ENCODE peak calls at places on chromosome X, in four cellular contexts. One of them, this sample, is unnamed.

GRCh38 chrX:626745-627509 is 3.7 kb upstream of the SHOX start:
- DNase-seq in GM12878: no peak
- DNase-seq in HepG2: no peak
- DNase-seq in K562: no peak
- DNase-seq in this sample: no peak

GRCh38 chrX:82765806-82766205 is 742.3 kb upstream of the POU3F4 start:
- DNase-seq in HepG2: no peak
- DNase-seq in K562: no peak
- DNase-seq in GM12878: no peak
- DNase-seq in this sample: no peak

GRCh38 chrX:46333550-46333949 is 211.7 kb downstream of the ZNF674 start:
- DNase-seq in GM12878: no peak
- DNase-seq in K562: no peak
- DNase-seq in HepG2: no peak
- DNase-seq in this sample: no peak

GRCh38 chrX:96776966-96777365 is 92.3 kb downstream of the DIAPH2 start:
- DNase-seq in K562: no peak
- DNase-seq in HepG2: no peak
- DNase-seq in GM12878: no peak
- DNase-seq in this sample: no peak

GRCh38 chrX:74438771-74439170 is 17.5 kb downstream of the SLC16A2 start:
- DNase-seq in HepG2: no peak
- DNase-seq in GM12878: no peak
- DNase-seq in K562: no peak
- DNase-seq in this sample: no peak

GRCh38 chrX:22395372-22395771 is 122.7 kb downstream of the CBLL2 start:
- DNase-seq in K562: no peak
- DNase-seq in HepG2: no peak
- DNase-seq in GM12878: no peak
- DNase-seq in this sample: no peak

GRCh38 chrX:140817943-140818342 is 108.4 kb downstream of the LINC00632 start:
- DNase-seq in K562: peak
- DNase-seq in HepG2: no peak
- DNase-seq in GM12878: no peak
- DNase-seq in this sample: peak

GRCh38 chrX:24956828-24957227 is 58.9 kb downstream of the ARX start:
- DNase-seq in HepG2: no peak
- DNase-seq in GM12878: no peak
- DNase-seq in K562: no peak
- DNase-seq in this sample: no peak

GRCh38 chrX:80810365-80810978 is 795 bp upstream of the BRWD3 start:
- DNase-seq in GM12878: no peak
- DNase-seq in HepG2: no peak
- DNase-seq in K562: peak
- DNase-seq in this sample: no peak

GRCh38 chrX:40266490-40267333 is 169.0 kb upstream of the BCOR start:
- DNase-seq in HepG2: peak
- DNase-seq in GM12878: no peak
- DNase-seq in K562: peak
- DNase-seq in this sample: peak

GRCh38 chrX:153651540-153652079 is 4.6 kb downstream of the DUSP9 start:
- DNase-seq in HepG2: peak
- DNase-seq in K562: no peak
- DNase-seq in GM12878: no peak
- DNase-seq in this sample: peak

GRCh38 chrX:80011522-80011921 is 3.0 kb upstream of the TBX22 start:
- DNase-seq in GM12878: no peak
- DNase-seq in K562: no peak
- DNase-seq in HepG2: no peak
- DNase-seq in this sample: no peak

GRCh38 chrX:80766916-80767315 is 42.8 kb downstream of the BRWD3 start:
- DNase-seq in K562: no peak
- DNase-seq in GM12878: no peak
- DNase-seq in HepG2: no peak
- DNase-seq in this sample: no peak

DNA sequence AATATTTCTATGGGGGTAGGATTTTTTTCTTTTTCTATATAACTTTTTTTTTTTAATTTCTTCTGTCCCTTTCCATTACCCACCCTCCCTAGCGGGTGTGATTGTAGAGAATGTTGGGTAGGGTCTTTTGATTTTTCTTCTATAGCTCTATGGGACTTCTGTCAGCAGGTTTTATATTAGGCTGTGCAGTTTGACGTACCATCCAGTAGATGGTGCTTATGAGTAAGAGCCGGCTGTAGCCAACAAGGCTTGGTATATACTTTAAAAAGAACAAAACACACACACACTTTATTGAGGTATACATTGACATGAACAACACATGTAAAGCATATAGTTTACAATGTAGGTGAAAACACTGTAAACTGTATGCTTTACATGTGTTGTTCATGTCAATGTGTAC is 247.9 kb upstream of the POF1B start:
- DNase-seq in GM12878: no peak
- DNase-seq in HepG2: no peak
- DNase-seq in K562: peak
- DNase-seq in this sample: peak
- TF ChIP-seq TARDBP in GM12878: no peak
- TF ChIP-seq TARDBP in HepG2: no peak
- TF ChIP-seq TARDBP in K562: no peak
- TF ChIP-seq TARDBP in this sample: no peak

DNA sequence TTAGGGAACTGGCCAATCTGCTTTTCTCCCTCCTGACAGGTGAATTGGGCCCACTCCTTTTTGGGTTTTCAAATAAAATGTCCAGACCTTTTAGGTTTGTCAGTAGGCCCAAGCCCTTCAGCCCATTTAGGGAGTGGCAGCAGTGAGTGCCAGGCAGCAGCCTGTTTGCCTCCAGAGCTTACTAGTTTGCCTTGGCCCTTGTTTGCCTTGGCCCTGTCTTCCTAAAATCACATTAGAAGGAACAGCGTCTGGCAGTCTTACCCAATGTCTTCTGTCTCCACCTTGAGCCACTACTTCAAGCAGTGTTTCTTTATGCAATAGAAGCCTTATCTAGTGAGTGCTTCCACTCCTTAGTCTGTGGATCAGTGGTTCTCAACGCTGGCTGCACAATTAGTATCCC is 117.1 kb downstream of the TMEM164 start:
- DNase-seq in K562: no peak
- DNase-seq in GM12878: no peak
- DNase-seq in HepG2: no peak
- DNase-seq in this sample: no peak
- TF ChIP-seq TARDBP in K562: no peak
- TF ChIP-seq TARDBP in GM12878: no peak
- TF ChIP-seq TARDBP in HepG2: no peak
- TF ChIP-seq TARDBP in this sample: no peak

DNA sequence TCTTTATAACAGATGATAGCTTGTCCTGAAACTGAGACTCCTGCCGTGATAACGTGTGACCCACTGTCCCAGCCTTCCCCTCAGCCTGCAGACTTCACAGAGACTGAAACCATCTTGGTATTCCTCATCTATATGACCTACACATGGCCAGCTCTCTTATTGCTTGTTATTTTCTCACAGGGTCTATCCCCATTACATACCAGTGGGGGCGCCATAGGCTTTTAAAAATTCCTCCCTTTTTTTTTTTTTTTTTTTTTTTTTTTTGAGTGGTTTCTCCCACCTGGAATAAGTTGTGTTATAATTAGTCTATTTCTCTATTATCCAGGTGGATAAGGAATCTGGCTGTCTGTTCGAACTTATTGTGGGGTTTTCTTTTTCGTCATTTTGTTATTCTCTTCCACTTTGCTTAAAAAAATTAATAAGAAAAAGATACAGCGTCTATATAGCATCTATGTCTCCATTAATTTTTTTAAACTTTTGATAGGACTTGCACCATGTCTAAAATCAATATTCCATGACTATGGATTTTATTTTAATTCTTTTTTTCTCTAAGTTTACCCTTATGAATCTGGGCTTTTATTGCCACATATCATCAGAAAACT is 47.2 kb downstream of the GYG2 start:
- DNase-seq in HepG2: peak
- DNase-seq in K562: no peak
- DNase-seq in GM12878: no peak
- DNase-seq in this sample: peak
- TF ChIP-seq TARDBP in HepG2: no peak
- TF ChIP-seq TARDBP in K562: no peak
- TF ChIP-seq TARDBP in GM12878: no peak
- TF ChIP-seq TARDBP in this sample: no peak

GRCh38 chrX:105526431-105526830 is 295.9 kb upstream of the NRK start:
- DNase-seq in HepG2: no peak
- DNase-seq in GM12878: no peak
- DNase-seq in K562: no peak
- DNase-seq in this sample: no peak

GRCh38 chrX:105527759-105528158 is 294.6 kb upstream of the NRK start:
- DNase-seq in K562: no peak
- DNase-seq in HepG2: no peak
- DNase-seq in GM12878: no peak
- DNase-seq in this sample: no peak
- TF ChIP-seq TARDBP in K562: no peak
- TF ChIP-seq TARDBP in HepG2: no peak
- TF ChIP-seq TARDBP in GM12878: no peak
- TF ChIP-seq TARDBP in this sample: no peak